ENCODE peak calls at places on chromosome 16, in ten cellular contexts. One of them, this sample, is unnamed.

GRCh38 chr16:22423716-22424115 is 49.3 kb upstream of the CDR2 start:
- DNase-seq in thoracic aorta: no peak
- DNase-seq in NB4: no peak
- DNase-seq in neural progenitor cell: no peak
- DNase-seq in left ventricle myocardium inferior: no peak
- DNase-seq in fibroblast of mammary gland: no peak
- DNase-seq in nephron progenitor cell: no peak
- DNase-seq in right lobe of liver: peak
- DNase-seq in fibroblast of villous mesenchyme: no peak
- DNase-seq in AG09319: no peak
- DNase-seq in this sample: no peak

GRCh38 chr16:86029131-86029741 is 130.3 kb downstream of the IRF8 start:
- DNase-seq in right lobe of liver: no peak
- DNase-seq in AG09319: peak
- DNase-seq in thoracic aorta: no peak
- DNase-seq in nephron progenitor cell: peak
- DNase-seq in fibroblast of mammary gland: peak
- DNase-seq in fibroblast of villous mesenchyme: peak
- DNase-seq in neural progenitor cell: no peak
- DNase-seq in NB4: peak
- DNase-seq in left ventricle myocardium inferior: peak
- DNase-seq in this sample: no peak

GRCh38 chr16:3038896-3039295 is 2.2 kb upstream of the BICDL2 start:
- DNase-seq in NB4: no peak
- DNase-seq in right lobe of liver: no peak
- DNase-seq in neural progenitor cell: no peak
- DNase-seq in nephron progenitor cell: no peak
- DNase-seq in AG09319: no peak
- DNase-seq in fibroblast of villous mesenchyme: no peak
- DNase-seq in left ventricle myocardium inferior: no peak
- DNase-seq in fibroblast of mammary gland: no peak
- DNase-seq in thoracic aorta: no peak
- DNase-seq in this sample: no peak

GRCh38 chr16:83946154-83946780 is 6.8 kb upstream of the OSGIN1 start:
- DNase-seq in nephron progenitor cell: no peak
- DNase-seq in neural progenitor cell: no peak
- DNase-seq in fibroblast of mammary gland: no peak
- DNase-seq in left ventricle myocardium inferior: no peak
- DNase-seq in AG09319: no peak
- DNase-seq in fibroblast of villous mesenchyme: no peak
- DNase-seq in NB4: no peak
- DNase-seq in right lobe of liver: no peak
- DNase-seq in thoracic aorta: no peak
- DNase-seq in this sample: no peak

GRCh38 chr16:1993731-1994131 is 4.0 kb downstream of the SYNGR3 start:
- DNase-seq in thoracic aorta: no peak
- DNase-seq in nephron progenitor cell: no peak
- DNase-seq in right lobe of liver: peak
- DNase-seq in left ventricle myocardium inferior: no peak
- DNase-seq in fibroblast of mammary gland: peak
- DNase-seq in AG09319: no peak
- DNase-seq in neural progenitor cell: no peak
- DNase-seq in fibroblast of villous mesenchyme: no peak
- DNase-seq in NB4: no peak
- DNase-seq in this sample: peak

GRCh38 chr16:85089485-85089884 is 22.8 kb downstream of the CIBAR2 start:
- DNase-seq in AG09319: no peak
- DNase-seq in thoracic aorta: no peak
- DNase-seq in right lobe of liver: no peak
- DNase-seq in fibroblast of villous mesenchyme: peak
- DNase-seq in fibroblast of mammary gland: no peak
- DNase-seq in nephron progenitor cell: no peak
- DNase-seq in left ventricle myocardium inferior: no peak
- DNase-seq in NB4: no peak
- DNase-seq in neural progenitor cell: no peak
- DNase-seq in this sample: peak

GRCh38 chr16:14486520-14487303 is 143.3 kb downstream of the PARN start:
- DNase-seq in nephron progenitor cell: peak
- DNase-seq in left ventricle myocardium inferior: peak
- DNase-seq in neural progenitor cell: peak
- DNase-seq in NB4: peak
- DNase-seq in right lobe of liver: peak
- DNase-seq in thoracic aorta: peak
- DNase-seq in AG09319: peak
- DNase-seq in fibroblast of mammary gland: peak
- DNase-seq in fibroblast of villous mesenchyme: peak
- DNase-seq in this sample: peak

GRCh38 chr16:19604911-19605310 is 49.4 kb downstream of the VPS35L start:
- DNase-seq in left ventricle myocardium inferior: no peak
- DNase-seq in thoracic aorta: no peak
- DNase-seq in neural progenitor cell: no peak
- DNase-seq in fibroblast of mammary gland: no peak
- DNase-seq in nephron progenitor cell: no peak
- DNase-seq in AG09319: no peak
- DNase-seq in fibroblast of villous mesenchyme: no peak
- DNase-seq in right lobe of liver: no peak
- DNase-seq in NB4: no peak
- DNase-seq in this sample: no peak

GRCh38 chr16:534856-535445 is 7.4 kb downstream of the CAPN15 start:
- DNase-seq in nephron progenitor cell: no peak
- DNase-seq in fibroblast of mammary gland: no peak
- DNase-seq in fibroblast of villous mesenchyme: no peak
- DNase-seq in AG09319: no peak
- DNase-seq in thoracic aorta: no peak
- DNase-seq in NB4: no peak
- DNase-seq in left ventricle myocardium inferior: no peak
- DNase-seq in right lobe of liver: no peak
- DNase-seq in neural progenitor cell: no peak
- DNase-seq in this sample: no peak

GRCh38 chr16:88811850-88812736 is at the start of gene APRT:
- DNase-seq in fibroblast of mammary gland: peak
- DNase-seq in thoracic aorta: peak
- DNase-seq in neural progenitor cell: peak
- DNase-seq in AG09319: peak
- DNase-seq in NB4: peak
- DNase-seq in left ventricle myocardium inferior: peak
- DNase-seq in nephron progenitor cell: peak
- DNase-seq in right lobe of liver: peak
- DNase-seq in fibroblast of villous mesenchyme: peak
- DNase-seq in this sample: peak
- TF ChIP-seq CTCF in fibroblast of mammary gland: no peak
- TF ChIP-seq CTCF in thoracic aorta: peak
- TF ChIP-seq CTCF in neural progenitor cell: peak
- TF ChIP-seq CTCF in AG09319: no peak
- TF ChIP-seq CTCF in NB4: peak
- TF ChIP-seq CTCF in left ventricle myocardium inferior: peak
- TF ChIP-seq CTCF in nephron progenitor cell: no peak
- TF ChIP-seq CTCF in right lobe of liver: peak
- TF ChIP-seq CTCF in fibroblast of villous mesenchyme: peak
- TF ChIP-seq CTCF in this sample: peak

GRCh38 chr16:57721356-57721755 is 14.2 kb upstream of the KATNB1 start:
- DNase-seq in thoracic aorta: no peak
- DNase-seq in NB4: no peak
- DNase-seq in neural progenitor cell: no peak
- DNase-seq in fibroblast of villous mesenchyme: no peak
- DNase-seq in fibroblast of mammary gland: no peak
- DNase-seq in nephron progenitor cell: no peak
- DNase-seq in right lobe of liver: no peak
- DNase-seq in left ventricle myocardium inferior: no peak
- DNase-seq in AG09319: no peak
- DNase-seq in this sample: no peak

GRCh38 chr16:57722651-57723050 is 12.9 kb upstream of the KATNB1 start:
- DNase-seq in nephron progenitor cell: no peak
- DNase-seq in right lobe of liver: no peak
- DNase-seq in thoracic aorta: no peak
- DNase-seq in neural progenitor cell: no peak
- DNase-seq in left ventricle myocardium inferior: no peak
- DNase-seq in fibroblast of villous mesenchyme: no peak
- DNase-seq in fibroblast of mammary gland: no peak
- DNase-seq in AG09319: no peak
- DNase-seq in NB4: no peak
- DNase-seq in this sample: no peak

GRCh38 chr16:57721765-57722499 is 13.6 kb upstream of the KATNB1 start:
- DNase-seq in thoracic aorta: no peak
- DNase-seq in nephron progenitor cell: no peak
- DNase-seq in NB4: no peak
- DNase-seq in right lobe of liver: no peak
- DNase-seq in AG09319: no peak
- DNase-seq in left ventricle myocardium inferior: no peak
- DNase-seq in fibroblast of villous mesenchyme: no peak
- DNase-seq in fibroblast of mammary gland: no peak
- DNase-seq in neural progenitor cell: no peak
- DNase-seq in this sample: no peak

GRCh38 chr16:57724541-57724940 is 11.0 kb upstream of the KATNB1 start:
- DNase-seq in thoracic aorta: no peak
- DNase-seq in fibroblast of villous mesenchyme: no peak
- DNase-seq in nephron progenitor cell: no peak
- DNase-seq in right lobe of liver: no peak
- DNase-seq in left ventricle myocardium inferior: no peak
- DNase-seq in AG09319: no peak
- DNase-seq in neural progenitor cell: no peak
- DNase-seq in fibroblast of mammary gland: no peak
- DNase-seq in NB4: no peak
- DNase-seq in this sample: no peak

DNA sequence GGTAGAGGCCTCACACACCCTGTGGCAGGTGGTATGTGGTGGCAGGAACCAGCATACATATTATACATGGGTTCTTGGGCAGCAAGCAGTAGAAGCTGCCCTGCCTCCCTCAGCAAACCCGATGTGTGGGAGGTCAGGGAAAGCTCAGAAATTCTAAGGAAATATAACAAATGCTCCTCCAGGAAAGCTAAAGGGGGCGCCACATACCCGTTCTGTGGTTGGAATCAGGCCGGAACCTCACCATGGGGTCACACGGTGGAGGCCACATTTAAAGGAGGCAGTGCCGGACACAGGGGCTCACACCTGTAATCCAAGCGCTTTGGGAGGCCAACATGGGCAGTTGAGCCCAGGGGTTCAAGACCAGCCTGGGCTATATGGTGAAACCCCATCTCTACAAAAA is 12.4 kb upstream of the KATNB1 start:
- DNase-seq in thoracic aorta: no peak
- DNase-seq in NB4: peak
- DNase-seq in nephron progenitor cell: no peak
- DNase-seq in neural progenitor cell: peak
- DNase-seq in AG09319: no peak
- DNase-seq in fibroblast of mammary gland: peak
- DNase-seq in right lobe of liver: no peak
- DNase-seq in left ventricle myocardium inferior: no peak
- DNase-seq in fibroblast of villous mesenchyme: peak
- DNase-seq in this sample: no peak
- TF ChIP-seq CTCF in thoracic aorta: no peak
- TF ChIP-seq CTCF in NB4: peak
- TF ChIP-seq CTCF in nephron progenitor cell: peak
- TF ChIP-seq CTCF in neural progenitor cell: peak
- TF ChIP-seq CTCF in AG09319: no peak
- TF ChIP-seq CTCF in fibroblast of mammary gland: peak
- TF ChIP-seq CTCF in right lobe of liver: peak
- TF ChIP-seq CTCF in left ventricle myocardium inferior: no peak
- TF ChIP-seq CTCF in fibroblast of villous mesenchyme: peak
- TF ChIP-seq CTCF in this sample: peak

DNA sequence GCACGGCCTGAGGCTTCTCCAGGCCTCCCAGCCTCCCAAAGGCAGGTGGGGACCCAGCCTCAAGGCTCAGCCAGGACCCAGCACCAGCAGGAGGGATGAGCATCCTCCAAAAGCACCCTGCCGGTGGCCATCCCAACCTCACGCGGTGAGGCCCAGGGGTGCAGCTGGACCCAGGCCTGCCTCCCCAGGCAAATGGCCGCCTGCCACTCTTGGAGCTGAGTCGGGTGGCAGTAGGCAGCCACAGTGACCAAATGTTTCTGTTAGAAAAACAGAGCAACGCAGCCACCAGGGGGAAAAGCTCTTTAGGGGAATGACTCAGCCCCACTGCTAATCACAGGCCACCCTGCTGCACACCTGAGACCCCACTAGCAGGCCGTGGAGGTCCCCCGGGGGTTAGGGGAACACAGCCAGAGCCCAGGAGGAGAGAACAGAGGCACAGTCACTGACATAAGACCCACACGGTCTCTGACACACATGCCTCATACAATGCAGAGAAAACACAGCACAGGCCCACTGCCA is 12.5 kb downstream of the BCAR1 start:
- DNase-seq in fibroblast of villous mesenchyme: no peak
- DNase-seq in right lobe of liver: no peak
- DNase-seq in nephron progenitor cell: no peak
- DNase-seq in fibroblast of mammary gland: peak
- DNase-seq in NB4: no peak
- DNase-seq in left ventricle myocardium inferior: no peak
- DNase-seq in AG09319: no peak
- DNase-seq in neural progenitor cell: no peak
- DNase-seq in thoracic aorta: no peak
- DNase-seq in this sample: peak
- TF ChIP-seq CTCF in fibroblast of villous mesenchyme: peak
- TF ChIP-seq CTCF in right lobe of liver: no peak
- TF ChIP-seq CTCF in nephron progenitor cell: no peak
- TF ChIP-seq CTCF in fibroblast of mammary gland: no peak
- TF ChIP-seq CTCF in NB4: no peak
- TF ChIP-seq CTCF in left ventricle myocardium inferior: peak
- TF ChIP-seq CTCF in AG09319: peak
- TF ChIP-seq CTCF in neural progenitor cell: no peak
- TF ChIP-seq CTCF in thoracic aorta: peak
- TF ChIP-seq CTCF in this sample: peak

GRCh38 chr16:73877148-73877547 is 419.5 kb upstream of the PSMD7 start:
- DNase-seq in AG09319: no peak
- DNase-seq in neural progenitor cell: no peak
- DNase-seq in right lobe of liver: no peak
- DNase-seq in thoracic aorta: no peak
- DNase-seq in fibroblast of mammary gland: no peak
- DNase-seq in fibroblast of villous mesenchyme: no peak
- DNase-seq in left ventricle myocardium inferior: no peak
- DNase-seq in NB4: no peak
- DNase-seq in nephron progenitor cell: no peak
- DNase-seq in this sample: no peak

GRCh38 chr16:73873643-73874042 is 423.0 kb upstream of the PSMD7 start:
- DNase-seq in left ventricle myocardium inferior: no peak
- DNase-seq in fibroblast of villous mesenchyme: no peak
- DNase-seq in NB4: no peak
- DNase-seq in right lobe of liver: no peak
- DNase-seq in AG09319: no peak
- DNase-seq in nephron progenitor cell: no peak
- DNase-seq in thoracic aorta: no peak
- DNase-seq in fibroblast of mammary gland: no peak
- DNase-seq in neural progenitor cell: no peak
- DNase-seq in this sample: no peak

GRCh38 chr16:73872856-73873255 is 423.8 kb upstream of the PSMD7 start:
- DNase-seq in right lobe of liver: no peak
- DNase-seq in neural progenitor cell: no peak
- DNase-seq in fibroblast of villous mesenchyme: no peak
- DNase-seq in thoracic aorta: no peak
- DNase-seq in NB4: no peak
- DNase-seq in AG09319: no peak
- DNase-seq in fibroblast of mammary gland: no peak
- DNase-seq in left ventricle myocardium inferior: no peak
- DNase-seq in nephron progenitor cell: no peak
- DNase-seq in this sample: no peak

GRCh38 chr16:73879621-73880020 is 417.0 kb upstream of the PSMD7 start:
- DNase-seq in fibroblast of villous mesenchyme: no peak
- DNase-seq in right lobe of liver: no peak
- DNase-seq in neural progenitor cell: no peak
- DNase-seq in fibroblast of mammary gland: no peak
- DNase-seq in NB4: no peak
- DNase-seq in thoracic aorta: no peak
- DNase-seq in AG09319: no peak
- DNase-seq in nephron progenitor cell: no peak
- DNase-seq in left ventricle myocardium inferior: no peak
- DNase-seq in this sample: no peak

GRCh38 chr16:73878616-73879015 is 418.0 kb upstream of the PSMD7 start:
- DNase-seq in thoracic aorta: no peak
- DNase-seq in neural progenitor cell: peak
- DNase-seq in fibroblast of mammary gland: peak
- DNase-seq in nephron progenitor cell: peak
- DNase-seq in AG09319: peak
- DNase-seq in fibroblast of villous mesenchyme: peak
- DNase-seq in left ventricle myocardium inferior: no peak
- DNase-seq in right lobe of liver: no peak
- DNase-seq in NB4: peak
- DNase-seq in this sample: peak
- TF ChIP-seq CTCF in thoracic aorta: peak
- TF ChIP-seq CTCF in neural progenitor cell: peak
- TF ChIP-seq CTCF in fibroblast of mammary gland: peak
- TF ChIP-seq CTCF in nephron progenitor cell: peak
- TF ChIP-seq CTCF in AG09319: peak
- TF ChIP-seq CTCF in fibroblast of villous mesenchyme: peak
- TF ChIP-seq CTCF in left ventricle myocardium inferior: peak
- TF ChIP-seq CTCF in right lobe of liver: peak
- TF ChIP-seq CTCF in NB4: peak
- TF ChIP-seq CTCF in this sample: peak